ENCODE peak calls at places on chromosomes 16 and 17, in six cellular contexts. F is substantia nigra; W is NCI-H2081 treated with DMSO at 0.1 percent for 48 hours; G is A549; H is stimulated activated naive CD4-positive, alpha-beta T cell treated with Interleukin-2 at 50 U/mL for 16 hours; U is midbrain. S is an unnamed sample.

GRCh38 chr17:72461757-72462156 is 340.9 kb downstream of the SOX9 start:
- DNase-seq in F (no peak), W (no peak), G (no peak), U (no peak), H (no peak), S (no peak)

GRCh38 chr16:28163699-28164584 is 47.8 kb downstream of the XPO6 start:
- DNase-seq in H (no peak), U (no peak), W (no peak), F (no peak), G (no peak), S (no peak)

GRCh38 chr16:9599415-9600110 is 508.1 kb downstream of the HAPSTR1 start:
- DNase-seq in G (no peak), W (no peak), H (no peak), F (no peak), U (no peak), S (no peak)

GRCh38 chr17:56322991-56323390 is 169.7 kb downstream of the ANKFN1 start:
- DNase-seq in F (no peak), G (no peak), U (no peak), H (no peak), W (no peak), S (no peak)

GRCh38 chr16:4346205-4346781 is 4.8 kb downstream of the PAM16 start:
- DNase-seq in U (no peak), G (no peak), F (no peak), W (no peak), H (no peak), S (no peak)

GRCh38 chr17:49110504-49110903 is 22.1 kb upstream of the B4GALNT2 start:
- DNase-seq in W (no peak), F (no peak), H (no peak), U (no peak), G (no peak), S (no peak)

GRCh38 chr17:64780096-64781012 is 118.2 kb upstream of the SMURF2 start:
- DNase-seq in W (no peak), F (no peak), H (peak), G (peak), U (no peak), S (peak)

GRCh38 chr17:15397605-15398004 is 56.2 kb upstream of the TEKT3 start:
- DNase-seq in G (no peak), W (no peak), U (no peak), H (no peak), F (no peak), S (no peak)

GRCh38 chr16:84927621-84928591 is 83.4 kb downstream of the ZDHHC7 start:
- DNase-seq in F (no peak), U (no peak), G (no peak), H (no peak), W (no peak), S (no peak)

GRCh38 chr17:27650836-27651235 is 19.8 kb downstream of the LGALS9 start:
- DNase-seq in F (no peak), H (no peak), U (no peak), G (no peak), W (no peak), S (no peak)

GRCh38 chr17:9306086-9306485 is 269.5 kb downstream of the STX8 start:
- DNase-seq in U (no peak), H (no peak), W (no peak), G (no peak), F (no peak), S (no peak)

GRCh38 chr16:1066584-1067172 is 5.9 kb upstream of the SSTR5 start:
- DNase-seq in U (no peak), G (no peak), H (no peak), F (no peak), W (no peak), S (no peak)

GRCh38 chr17:7745748-7746470 is 28.4 kb downstream of the DNAH2 start:
- DNase-seq in W (no peak), U (no peak), F (no peak), H (no peak), G (peak), S (no peak)

GRCh38 chr16:88941051-88941932 is 35.7 kb downstream of the CBFA2T3 start:
- DNase-seq in G (no peak), W (no peak), F (no peak), H (no peak), U (no peak), S (no peak)

GRCh38 chr16:89170346-89171215 is 967 bp upstream of the CDH15 start:
- DNase-seq in U (no peak), F (no peak), W (no peak), H (no peak), G (no peak), S (peak)

GRCh38 chr17:16617481-16618060 is 36.1 kb downstream of the ZNF624 start:
- DNase-seq in U (no peak), G (no peak), H (no peak), W (no peak), F (no peak), S (no peak)

GRCh38 chr16:51449441-51449840 is 298.4 kb upstream of the SALL1 start:
- DNase-seq in G (no peak), U (no peak), H (no peak), F (no peak), W (no peak), S (no peak)

GRCh38 chr17:54745239-54745638 is 155.4 kb upstream of the TOM1L1 start:
- DNase-seq in H (no peak), G (no peak), U (no peak), F (no peak), W (no peak), S (no peak)

GRCh38 chr17:14919049-14919545 is 346.0 kb downstream of the PMP22 start:
- DNase-seq in W (no peak), H (no peak), F (no peak), U (no peak), G (no peak), S (no peak)

GRCh38 chr16:2532494-2533141 is 1.4 kb upstream of the CEMP1 start:
- DNase-seq in F (no peak), H (peak), G (no peak), U (peak), W (no peak), S (no peak)